ENCODE peak calls at places on chromosomes 5 and 9, in nine cellular contexts. V is brain microvascular endothelial cell, O is sigmoid colon, S is uterus, D is transverse colon, P is fibroblast of lung, M is heart left ventricle, F is tibial nerve, K is spleen. H is an unnamed sample.
A peak's percentile ranks its signal among the peaks of the same experiment; 100 is the strongest.

GRCh38 chr5:172450861-172451695 is 3.2 kb downstream of the SH3PXD2B start:
- DNase-seq in V (no peak), O (peak; percentile 81), S (peak; percentile 54), D (peak; percentile 38), P (peak; percentile 58), M (no peak), F (no peak), K (peak; percentile 71), H (no peak)

GRCh38 chr5:60577116-60577515 is 122.8 kb downstream of the DEPDC1B start:
- DNase-seq in V (peak; percentile 89), O (no peak), S (no peak), D (no peak), P (no peak), M (no peak), F (no peak), K (no peak), H (no peak)

GRCh38 chr9:122379340-122379739 is 8.5 kb downstream of the PTGS1 start:
- DNase-seq in V (no peak), O (no peak), S (no peak), D (no peak), P (no peak), M (no peak), F (no peak), K (no peak), H (no peak)

GRCh38 chr9:112558476-112558875 is 71.8 kb downstream of the KIAA1958 start:
- DNase-seq in V (peak; percentile 20), O (no peak), S (no peak), D (no peak), P (no peak), M (no peak), F (no peak), K (no peak), H (no peak)

GRCh38 chr9:134835455-134835854 is 45.2 kb upstream of the FCN2 start:
- DNase-seq in V (no peak), O (peak; percentile 80), S (no peak), D (no peak), P (no peak), M (peak; percentile 40), F (peak; percentile 39), K (no peak), H (no peak)

GRCh38 chr5:140633081-140633471 is at the start of gene CD14:
- DNase-seq in V (peak; percentile 48), O (peak; percentile 81), S (no peak), D (peak; percentile 71), P (peak; percentile 24), M (no peak), F (peak; percentile 52), K (peak; percentile 81), H (peak; percentile 80)

GRCh38 chr5:73506459-73506955 is 8.3 kb downstream of the BTF3 start:
- DNase-seq in V (no peak), O (no peak), S (no peak), D (no peak), P (no peak), M (no peak), F (no peak), K (no peak), H (no peak)

GRCh38 chr9:111423389-111423788 is 60.8 kb downstream of the ECPAS start:
- DNase-seq in V (no peak), O (no peak), S (no peak), D (no peak), P (no peak), M (no peak), F (no peak), K (no peak), H (no peak)

GRCh38 chr9:125337282-125337681 is 75.7 kb downstream of the GAPVD1 start:
- DNase-seq in V (no peak), O (no peak), S (no peak), D (no peak), P (peak; percentile 29), M (no peak), F (no peak), K (no peak), H (no peak)

GRCh38 chr5:113824307-113824706 is 310.8 kb downstream of the YTHDC2 start:
- DNase-seq in V (no peak), O (no peak), S (no peak), D (no peak), P (no peak), M (no peak), F (no peak), K (no peak), H (no peak)

GRCh38 chr5:142095035-142095434 is 13.5 kb upstream of the NDFIP1 start:
- DNase-seq in V (no peak), O (no peak), S (no peak), D (no peak), P (no peak), M (no peak), F (no peak), K (no peak), H (no peak)

GRCh38 chr9:37486256-37486615 is 488 bp downstream of the POLR1E start:
- DNase-seq in V (no peak), O (no peak), S (no peak), D (no peak), P (no peak), M (no peak), F (no peak), K (no peak), H (no peak)

GRCh38 chr9:37491939-37492338 is 6.2 kb downstream of the POLR1E start:
- DNase-seq in V (no peak), O (no peak), S (no peak), D (no peak), P (no peak), M (no peak), F (no peak), K (no peak), H (no peak)

GRCh38 chr9:37485389-37486255 is at the start of gene POLR1E:
- DNase-seq in V (peak; percentile 90), O (peak; percentile 97), S (peak; percentile 92), D (peak; percentile 97), P (peak; percentile 86), M (peak; percentile 93), F (peak; percentile 83), K (peak; percentile 99), H (peak; percentile 94)

GRCh38 chr9:37486616-37487544 is 1.1 kb downstream of the POLR1E start:
- DNase-seq in V (peak; percentile 78), O (peak; percentile 86), S (peak; percentile 73), D (peak; percentile 31), P (peak; percentile 94), M (peak; percentile 59), F (peak; percentile 60), K (no peak), H (peak; percentile 84)
- H3K4me3 ChIP-seq in V (peak overlapping the region; percentile 85), O (peak overlapping the region; percentile 59), S (peak overlapping the region; percentile 69), D (peak overlapping the region; percentile 90), P (peak overlapping the region; percentile 72), M (peak overlapping the region; percentile 51), F (peak overlapping the region; percentile 63), K (peak overlapping the region; percentile 71), H (peak overlapping the region; percentile 94)

DNA sequence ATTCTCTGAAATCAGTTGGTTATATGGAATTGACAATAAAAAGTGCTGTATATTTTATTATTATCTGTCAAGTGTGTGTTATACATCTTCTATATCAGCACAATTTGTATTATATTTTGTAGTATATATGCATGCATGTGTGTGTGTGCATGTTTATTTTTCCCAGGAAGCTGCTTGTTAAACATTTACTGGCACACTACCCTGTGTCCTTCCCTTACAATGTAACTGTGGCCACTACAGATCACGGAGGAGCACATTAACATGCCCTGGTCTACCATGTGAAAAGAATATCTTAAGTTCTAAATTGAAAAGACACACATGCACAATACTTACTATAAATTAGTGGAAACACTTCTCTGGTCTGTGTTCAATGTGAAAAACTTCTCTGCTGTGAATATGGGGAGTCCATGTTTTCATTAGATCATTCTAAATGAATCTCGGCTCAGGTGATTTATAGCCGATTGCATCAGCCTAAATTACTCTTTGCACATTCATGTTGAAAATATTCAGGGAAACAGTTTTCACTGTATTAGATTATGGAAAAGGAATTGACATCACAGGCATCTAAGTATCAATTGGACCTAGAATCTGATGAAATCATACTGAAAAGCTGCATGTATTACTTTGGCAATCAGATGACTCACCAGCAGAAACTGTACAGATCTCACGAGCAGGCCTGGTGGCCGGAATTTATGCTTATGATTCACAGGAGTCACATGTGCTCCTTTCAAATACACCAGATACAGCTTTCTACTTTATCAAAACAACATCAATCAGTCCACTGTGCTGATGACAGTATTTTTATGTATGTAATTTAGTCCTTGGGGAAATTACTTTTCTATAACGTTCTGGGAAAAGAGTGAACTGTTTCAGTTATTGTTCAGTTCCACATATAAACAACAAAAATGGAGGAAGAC is 39.4 kb downstream of the LURAP1L start:
- DNase-seq in V (peak; percentile 99), O (peak; percentile 87), S (peak; percentile 71), D (peak; percentile 69), P (peak; percentile 100), M (no peak), F (peak; percentile 65), K (no peak), H (peak; percentile 80)
- H3K27ac ChIP-seq in V (peak overlapping the region; percentile 97), O (peak overlapping the region; percentile 83), S (peak overlapping the region; percentile 92), D (peak overlapping the region; percentile 80), P (peak overlapping the region; percentile 95), M (peak overlapping the region; percentile 43), F (peak overlapping the region; percentile 88), K (peak overlapping the region; percentile 63), H (peak overlapping the region; percentile 71)

GRCh38 chr9:130480673-130481072 is 35.9 kb downstream of the ASS1 start:
- DNase-seq in V (no peak), O (no peak), S (no peak), D (no peak), P (no peak), M (no peak), F (no peak), K (no peak), H (no peak)
- TF ChIP-seq CTCF in V (peak; percentile 42), O (no peak), S (no peak), D (no peak), P (no peak), M (no peak), F (no peak), K (no peak), H (no peak)

GRCh38 chr9:136790640-136791465 is at the start of gene TMEM141:
- DNase-seq in V (peak; percentile 99), O (peak; percentile 100), S (peak; percentile 100), D (peak; percentile 100), P (peak; percentile 99), M (peak; percentile 100), F (peak; percentile 100), K (peak; percentile 100), H (peak; percentile 100)
- H3K4me3 ChIP-seq in V (peak within 1 kb of the TSS; percentile 85), O (peak within 1 kb of the TSS; percentile 43), S (peak within 1 kb of the TSS; percentile 84), D (peak within 1 kb of the TSS; percentile 58), P (peak within 1 kb of the TSS; percentile 91), M (peak within 1 kb of the TSS; percentile 81), F (peak within 1 kb of the TSS; percentile 64), K (peak within 1 kb of the TSS; percentile 60), H (peak within 1 kb of the TSS; percentile 93)

H was measured in coronary artery.